ENCODE peak calls at places on chromosomes 3 and 15, in seven cellular contexts. T, E, R, J, W, Y and X are unnamed samples.

GRCh38 chr3:43366880-43367279 is 80.5 kb downstream of the SNRK start:
- DNase-seq in T (no peak), E (no peak), R (no peak), J (no peak), W (no peak), Y (no peak), X (no peak)

GRCh38 chr15:66408254-66408653 is 21.5 kb downstream of the MAP2K1 start:
- DNase-seq in T (no peak), E (no peak), R (no peak), J (no peak), W (no peak), Y (no peak), X (no peak)

GRCh38 chr3:52231502-52232278 is 6.2 kb upstream of the TLR9 start:
- DNase-seq in T (peak), E (peak), R (peak), J (peak), W (peak), Y (peak), X (peak)

GRCh38 chr3:52531636-52532516 is 1.8 kb downstream of the NT5DC2 start:
- DNase-seq in T (no peak), E (no peak), R (no peak), J (no peak), W (no peak), Y (peak), X (peak)

GRCh38 chr15:62455441-62455921 is 290.4 kb upstream of the C2CD4B start:
- DNase-seq in T (no peak), E (no peak), R (no peak), J (no peak), W (no peak), Y (no peak), X (no peak)

GRCh38 chr3:195839260-195840010 is 27.7 kb upstream of the MUC4 start:
- DNase-seq in T (no peak), E (no peak), R (no peak), J (no peak), W (no peak), Y (no peak), X (no peak)

GRCh38 chr3:185717121-185717520 is 107.7 kb downstream of the IGF2BP2 start:
- DNase-seq in T (no peak), E (no peak), R (no peak), J (no peak), W (no peak), Y (no peak), X (no peak)

GRCh38 chr3:133390715-133391114 is 9.1 kb upstream of the BFSP2 start:
- DNase-seq in T (no peak), E (no peak), R (no peak), J (no peak), W (no peak), Y (no peak), X (no peak)

GRCh38 chr3:123409443-123410148 is 39.3 kb downstream of the ADCY5 start:
- DNase-seq in T (no peak), E (no peak), R (no peak), J (peak), W (no peak), Y (no peak), X (no peak)

GRCh38 chr15:74988007-74988800 is 7.2 kb upstream of the SCAMP5 start:
- DNase-seq in T (no peak), E (no peak), R (no peak), J (peak), W (no peak), Y (no peak), X (no peak)
- TF ChIP-seq CTCF in T (peak), E (no peak), R (no peak), J (peak), W (peak), Y (no peak), X (peak)

DNA sequence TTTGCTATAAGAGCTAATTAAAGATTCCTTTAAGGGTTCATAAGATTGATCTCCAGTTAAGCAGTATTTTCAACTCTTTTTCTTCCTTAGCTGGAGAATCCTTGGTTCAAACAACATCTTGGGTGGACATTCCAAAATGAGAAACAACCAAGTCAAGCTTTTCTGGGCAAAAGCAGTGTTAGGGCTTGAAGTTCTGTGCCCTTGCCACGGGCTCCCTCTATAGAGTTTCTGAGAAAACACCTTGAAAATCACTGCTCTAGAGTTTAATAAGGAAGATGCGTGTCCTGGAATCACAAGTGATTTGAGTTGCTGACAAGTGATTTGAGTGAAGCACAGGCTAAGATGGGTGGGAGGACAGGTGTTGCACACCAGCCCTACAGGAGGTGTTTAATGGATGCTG is 128.9 kb downstream of the SLCO3A1 start:
- DNase-seq in T (no peak), E (no peak), R (no peak), J (no peak), W (no peak), Y (no peak), X (no peak)
- TF ChIP-seq CTCF in T (no peak), E (no peak), R (no peak), J (no peak), W (no peak), Y (no peak), X (no peak)

GRCh38 chr15:36358094-36358961 is 221.1 kb upstream of the CDIN1 start:
- DNase-seq in T (no peak), E (no peak), R (no peak), J (no peak), W (no peak), Y (no peak), X (no peak)
- TF ChIP-seq CTCF in T (no peak), E (no peak), R (no peak), J (no peak), W (no peak), Y (no peak), X (no peak)

DNA sequence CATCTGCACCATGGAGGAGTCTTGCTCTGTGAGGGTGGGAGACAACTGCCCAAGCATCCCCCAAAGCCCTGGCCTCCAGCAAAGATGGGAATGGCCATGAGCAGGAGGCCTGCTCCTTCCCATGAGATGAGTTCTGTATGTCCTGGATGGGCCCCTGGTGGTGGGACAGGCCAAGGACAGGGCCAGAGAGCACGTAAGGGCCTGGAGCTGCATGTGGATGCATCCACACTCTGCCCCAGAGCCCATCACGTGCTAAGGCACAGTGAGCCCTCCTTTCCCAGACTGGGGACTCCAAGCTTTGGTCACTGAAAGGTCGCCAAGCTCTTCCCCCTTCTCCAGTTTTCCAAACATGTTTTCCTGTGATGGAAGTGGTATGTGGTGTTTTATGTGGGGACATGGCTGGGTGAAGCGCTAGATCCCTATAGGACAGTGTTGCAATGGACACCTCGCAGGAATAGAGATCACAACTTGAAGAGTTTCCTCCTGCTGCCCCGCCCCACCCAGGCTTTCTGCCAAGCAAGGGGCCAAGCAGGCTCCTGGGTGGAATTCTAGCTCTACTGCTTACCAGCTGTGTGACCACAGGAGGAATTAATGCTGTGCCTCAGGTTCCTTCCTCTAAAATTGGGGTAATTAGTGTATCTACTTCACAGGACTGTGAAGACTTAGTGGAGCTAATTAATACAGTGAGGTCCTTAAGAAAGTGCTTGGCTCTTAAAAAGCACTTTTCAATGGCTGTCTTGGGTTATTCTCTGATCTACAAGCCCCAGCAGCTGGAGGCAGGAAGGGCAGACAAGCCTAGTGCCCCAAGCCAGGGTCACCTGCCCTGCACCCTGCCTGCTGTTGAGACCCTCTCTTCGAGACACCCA is 106.4 kb upstream of the RPL32 start:
- DNase-seq in T (no peak), E (no peak), R (no peak), J (peak), W (no peak), Y (peak), X (no peak)
- TF ChIP-seq CTCF in T (no peak), E (no peak), R (no peak), J (no peak), W (peak), Y (no peak), X (no peak)